ENCODE peak calls at places on chromosomes 2 and 18, in five cellular contexts. E is heart left ventricle; V is activated effector memory CD4-positive, alpha-beta T cell treated with anti-CD3 and anti-CD28 coated beads, Interleukin-2, amount 50 U/mL, for 16 hours; H is T follicular helper cell; C is naive B cell. J is an unnamed sample.
A peak's percentile ranks its signal among the peaks of the same experiment; 100 is the strongest.

GRCh38 chr2:143700865-143701264 is 571.6 kb downstream of the ARHGAP15 start:
- DNase-seq in E (no peak), C (no peak), V (no peak), H (no peak), J (no peak)

GRCh38 chr2:45700407-45701013 is 49.0 kb downstream of the PRKCE start:
- DNase-seq in V (no peak), C (peak; percentile 43), H (no peak), E (no peak), J (no peak)

GRCh38 chr2:30801821-30802455 is 5.3 kb downstream of the CAPN13 start:
- DNase-seq in V (no peak), H (no peak), C (no peak), E (no peak), J (no peak)

GRCh38 chr18:48073231-48073930 is 142.9 kb upstream of the SMAD2 start:
- DNase-seq in E (no peak), H (no peak), C (no peak), V (no peak), J (no peak)

GRCh38 chr2:213934560-213934959 is 476.3 kb upstream of the VWC2L start:
- DNase-seq in C (peak; percentile 18), V (no peak), H (no peak), E (no peak), J (peak; percentile 31)

GRCh38 chr2:198186257-198186656 is 381.9 kb downstream of the PLCL1 start:
- DNase-seq in H (no peak), V (no peak), E (no peak), C (no peak), J (no peak)

GRCh38 chr2:190637331-190637734 is 11.6 kb upstream of the NAB1 start:
- DNase-seq in H (no peak), E (no peak), V (no peak), C (no peak), J (peak; percentile 69)

GRCh38 chr18:50429207-50429948 is 54.5 kb downstream of the SKA1 start:
- DNase-seq in V (no peak), E (no peak), C (peak; percentile 11), H (no peak), J (peak; percentile 33)

GRCh38 chr2:181738074-181738473 is 57.8 kb upstream of the NEUROD1 start:
- DNase-seq in C (no peak), V (no peak), H (no peak), E (no peak), J (peak; percentile 18)

GRCh38 chr18:9824474-9824832 is 61.3 kb upstream of the TXNDC2 start:
- DNase-seq in E (peak; percentile 61), H (no peak), V (no peak), C (no peak), J (peak; percentile 80)

GRCh38 chr18:63604791-63605567 is 17.8 kb downstream of the SERPINB13 start:
- DNase-seq in H (no peak), E (no peak), V (no peak), C (no peak), J (peak; percentile 91)

GRCh38 chr2:135701442-135701841 is 40.2 kb upstream of the UBXN4 start:
- DNase-seq in H (no peak), V (no peak), E (no peak), C (no peak), J (peak; percentile 69)

GRCh38 chr2:183078163-183078466 is 432 bp upstream of the DUSP19 start:
- DNase-seq in C (peak; percentile 20), E (peak; percentile 23), V (peak; percentile 65), H (no peak), J (no peak)

GRCh38 chr2:65215946-65216345 is 11.7 kb upstream of the ACTR2 start:
- DNase-seq in H (no peak), C (no peak), V (no peak), E (no peak), J (no peak)

GRCh38 chr2:231259104-231259503 is 60.7 kb downstream of the ARMC9 start:
- DNase-seq in H (no peak), V (no peak), E (no peak), C (no peak), J (no peak)

GRCh38 chr2:238896641-238897040 is 48.8 kb downstream of the TWIST2 start:
- DNase-seq in H (no peak), V (no peak), E (no peak), C (no peak), J (no peak)

GRCh38 chr2:98701230-98701629 is 29.7 kb downstream of the MGAT4A start:
- DNase-seq in C (no peak), E (no peak), H (no peak), V (no peak), J (peak; percentile 61)

GRCh38 chr2:85702172-85702571 is 8.0 kb downstream of the GNLY start:
- DNase-seq in E (no peak), H (no peak), V (no peak), C (no peak), J (peak; percentile 93)

GRCh38 chr2:209383212-209383611 is 40.6 kb upstream of the MAP2 start:
- DNase-seq in C (no peak), V (no peak), H (no peak), E (no peak), J (peak; percentile 98)

GRCh38 chr2:194999771-195000170 is 657.3 kb upstream of the SLC39A10 start:
- DNase-seq in H (no peak), C (no peak), V (no peak), E (no peak), J (no peak)

GRCh38 chr2:169478339-169478738 is 955 bp upstream of the BBS5 start:
- DNase-seq in V (no peak), H (no peak), C (no peak), E (no peak), J (peak; percentile 49)